ENCODE peak calls at places on chromosome 1, in five cellular contexts. L, B, W, O and I are unnamed samples.

GRCh38 chr1:113140588-113141446 is 67.8 kb downstream of the LRIG2 start:
- DNase-seq in O (peak; percentile 58), W (peak; percentile 75), L (peak; percentile 77), B (no peak), I (peak; percentile 80)

GRCh38 chr1:242205622-242206489 is 207.0 kb upstream of the MAP1LC3C start:
- DNase-seq in W (no peak), L (no peak), O (no peak), B (no peak), I (no peak)

GRCh38 chr1:38607526-38607925 is 252.0 kb downstream of the RRAGC start:
- DNase-seq in B (no peak), O (no peak), W (no peak), L (no peak), I (no peak)

GRCh38 chr1:107529511-107530149 is 388.8 kb downstream of the NTNG1 start:
- DNase-seq in L (peak; percentile 71), B (no peak), W (peak; percentile 59), O (no peak), I (peak; percentile 52)

GRCh38 chr1:54570161-54570560 is 22.1 kb downstream of the ACOT11 start:
- DNase-seq in B (no peak), O (no peak), L (no peak), W (no peak), I (no peak)

GRCh38 chr1:200625381-200625824 is 4.9 kb upstream of the KIF14 start:
- DNase-seq in W (no peak), O (no peak), L (peak; percentile 60), B (no peak), I (no peak)

GRCh38 chr1:54299037-54299436 is 99.1 kb downstream of the MRPL37 start:
- DNase-seq in O (no peak), W (no peak), B (no peak), L (no peak), I (no peak)

GRCh38 chr1:207004931-207005830 is 27.4 kb downstream of the C1orf116 start:
- DNase-seq in L (peak; percentile 78), W (peak; percentile 75), B (no peak), O (peak; percentile 73), I (peak; percentile 78)

GRCh38 chr1:89721351-89721750 is 88.4 kb downstream of the LRRC8C start:
- DNase-seq in O (no peak), B (no peak), L (peak; percentile 75), W (no peak), I (no peak)

GRCh38 chr1:205934788-205935187 is 8.5 kb downstream of the SLC26A9 start:
- DNase-seq in W (no peak), O (no peak), B (no peak), L (no peak), I (no peak)

GRCh38 chr1:25217598-25218232 is 14.6 kb downstream of the SYF2 start:
- DNase-seq in O (no peak), L (no peak), B (no peak), W (no peak), I (no peak)